ENCODE peak calls at places on chromosomes 16 and 17, in eight cellular contexts. N, U, V, R, E, I, B and Y are unnamed samples. For H3K27me3 and H3K36me3, the result is how much of the 10 kb centered on the place peaks cover.

GRCh38 chr17:58969156-58969555 is 137.5 kb downstream of the TRIM37 start:
- DNase-seq in I (no peak), B (no peak), R (peak), V (no peak), U (no peak), N (no peak), E (no peak), Y (no peak)

GRCh38 chr17:62611308-62611707 is 16.2 kb upstream of the MRC2 start:
- DNase-seq in I (no peak), V (no peak), R (no peak), U (no peak), B (no peak), N (no peak), E (no peak), Y (no peak)

GRCh38 chr16:86821933-86822332 is 243.6 kb downstream of the FOXL1 start:
- DNase-seq in E (no peak), B (no peak), N (no peak), U (no peak), V (no peak), I (no peak), R (no peak), Y (no peak)

GRCh38 chr17:364766-365165 is 12.2 kb upstream of the RPH3AL start:
- DNase-seq in B (no peak), U (no peak), I (no peak), V (no peak), R (no peak), N (peak), E (no peak), Y (no peak)

GRCh38 chr17:67152824-67153223 is 92.2 kb downstream of the HELZ start:
- DNase-seq in B (no peak), V (no peak), R (no peak), E (no peak), U (no peak), N (no peak), I (no peak), Y (no peak)

GRCh38 chr17:72287586-72287985 is 166.8 kb downstream of the SOX9 start:
- DNase-seq in N (no peak), R (no peak), E (no peak), V (peak), B (peak), I (no peak), U (no peak), Y (peak)

GRCh38 chr17:20073056-20073979 is 64.2 kb downstream of the SPECC1 start:
- DNase-seq in N (no peak), I (peak), V (no peak), E (no peak), U (no peak), R (peak), B (peak), Y (no peak)

GRCh38 chr16:11042205-11042604 is 97.8 kb downstream of the CLEC16A start:
- DNase-seq in E (no peak), U (no peak), N (peak), I (no peak), R (no peak), B (no peak), V (no peak), Y (no peak)

GRCh38 chr16:29148867-29149272 is 164.0 kb downstream of the LAT start:
- DNase-seq in V (peak), U (no peak), I (no peak), E (no peak), R (no peak), N (no peak), B (peak), Y (no peak)

GRCh38 chr17:67245694-67246397 is 850 bp upstream of the HELZ start:
- DNase-seq in E (no peak), R (peak), I (peak), U (peak), V (no peak), B (peak), N (no peak), Y (peak)

DNA sequence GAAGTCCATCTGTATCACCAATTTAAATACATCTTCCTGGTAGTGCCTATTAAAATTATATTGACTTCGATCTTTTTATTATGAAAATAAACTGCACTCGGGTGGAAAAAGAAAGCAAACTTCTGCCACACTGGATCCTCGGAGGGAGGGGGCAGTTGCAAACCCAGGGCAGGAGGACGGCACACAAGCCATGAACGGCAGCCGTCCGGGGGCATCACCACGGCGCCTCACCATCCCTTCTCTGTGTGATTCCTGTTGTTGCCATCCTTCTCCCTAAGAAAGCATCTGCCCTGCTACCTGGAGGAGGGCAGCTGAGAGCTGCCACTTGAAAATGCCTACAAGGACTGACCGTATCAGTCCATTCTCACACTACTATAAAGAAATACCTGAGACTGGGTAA is 53.9 kb upstream of the ENPP7 start:
- DNase-seq in B (no peak), R (no peak), U (no peak), V (peak), N (no peak), I (no peak), E (no peak), Y (no peak)
- H3K27me3 ChIP-seq in B (under half), R (under half), U (under half), V (under half), N (under half), I (half or more), E (under half), Y (under half)

GRCh38 chr17:45282683-45283644 is 21.1 kb upstream of the SPATA32 start:
- DNase-seq in N (peak), E (no peak), I (no peak), U (no peak), R (no peak), B (no peak), V (no peak), Y (no peak)

GRCh38 chr17:45286286-45286685 is 24.4 kb upstream of the SPATA32 start:
- DNase-seq in R (no peak), E (no peak), V (no peak), B (no peak), I (no peak), N (no peak), U (no peak), Y (no peak)

GRCh38 chr17:45279898-45280297 is 18.0 kb upstream of the SPATA32 start:
- DNase-seq in E (no peak), U (no peak), B (no peak), I (no peak), V (no peak), N (no peak), R (no peak), Y (no peak)

GRCh38 chr17:45284176-45285140 is 22.6 kb upstream of the SPATA32 start:
- DNase-seq in V (no peak), U (no peak), I (no peak), N (peak), E (no peak), R (peak), B (peak), Y (peak)

DNA sequence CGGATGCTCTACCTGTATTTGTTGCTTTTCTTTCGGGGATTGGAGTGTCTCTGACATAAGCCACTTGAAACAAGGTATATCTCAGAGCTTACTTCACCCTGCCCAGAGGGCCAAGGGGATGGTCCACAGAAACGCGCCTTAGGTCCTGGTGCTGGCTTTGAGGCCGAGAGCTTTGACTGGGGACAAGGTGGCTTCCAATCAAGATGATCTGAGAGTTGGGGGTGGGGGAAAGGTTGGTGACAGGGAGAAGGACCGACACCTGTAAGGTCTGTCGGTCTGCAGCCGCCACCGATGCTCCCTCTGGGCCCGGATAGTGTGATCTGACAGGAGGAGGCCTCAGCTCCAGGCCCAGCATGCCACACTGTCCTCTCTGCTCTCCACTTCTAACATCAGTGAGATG is 21.8 kb upstream of the SPATA32 start:
- DNase-seq in B (no peak), R (no peak), V (no peak), E (no peak), N (no peak), I (no peak), U (no peak), Y (no peak)
- H3K36me3 ChIP-seq in B (half or more), R (under half), V (under half), E (under half), N (under half), I (half or more), U (under half), Y (under half)

DNA sequence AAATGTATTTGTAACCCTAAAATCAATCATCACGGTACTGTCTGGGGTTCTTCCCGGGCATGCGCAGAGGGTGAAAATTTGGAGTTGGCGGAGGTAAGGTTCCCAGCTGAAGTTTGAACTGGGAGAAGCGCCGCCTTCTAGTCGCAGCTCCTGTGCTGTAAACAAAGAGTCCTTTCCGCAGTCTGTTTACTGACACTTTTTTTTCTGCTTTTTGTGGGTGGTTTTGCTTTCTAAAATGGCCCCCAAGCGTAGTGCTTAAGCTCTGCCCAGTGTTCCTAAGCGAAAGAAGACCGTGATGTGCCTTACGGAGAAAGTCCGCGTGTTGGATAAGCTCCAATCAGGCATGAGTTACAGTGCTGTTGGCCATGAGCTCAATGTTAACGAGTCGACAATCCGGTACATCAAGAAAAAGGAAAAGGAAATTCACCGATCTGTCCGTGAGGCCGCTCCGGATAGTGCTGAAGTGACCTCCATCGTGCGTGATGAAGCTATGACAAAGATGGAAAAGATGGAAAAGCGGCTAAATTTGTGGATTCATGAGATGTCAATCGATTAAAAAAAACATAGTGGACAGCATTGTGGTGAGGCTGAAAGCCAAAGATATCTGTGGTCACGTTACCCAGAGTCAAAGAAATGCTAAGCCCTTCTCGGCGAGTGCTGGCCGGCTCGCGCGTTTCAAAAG is 570 bp upstream of the CFDP1 start:
- DNase-seq in B (peak), R (peak), I (peak), V (peak), N (peak), U (peak), E (peak), Y (peak)
- TF ChIP-seq POLR2AphosphoS5 in B (peak), R (no peak), I (peak), V (peak), N (peak), U (no peak), E (no peak), Y (peak)

DNA sequence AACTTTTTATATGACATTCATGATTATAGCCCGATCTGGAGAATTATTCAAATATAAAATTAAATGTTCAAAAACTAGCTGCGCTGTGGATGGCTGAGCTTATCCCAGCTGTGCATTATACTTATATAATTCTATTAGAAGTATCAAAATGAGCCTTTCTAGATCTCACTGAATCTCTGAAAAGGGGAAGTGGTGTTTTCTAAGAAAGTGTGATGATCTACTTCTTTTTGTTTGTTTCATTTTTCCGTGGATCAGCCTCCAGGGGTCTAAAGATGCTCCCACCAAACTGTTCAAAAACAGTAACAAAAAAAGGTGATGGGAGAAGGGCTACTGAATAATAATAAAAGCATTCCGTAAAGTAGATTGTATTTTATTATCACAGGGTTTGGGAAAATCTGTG is 411.3 kb upstream of the PSMD7 start:
- DNase-seq in I (no peak), R (no peak), B (no peak), N (no peak), V (no peak), U (no peak), E (no peak), Y (no peak)
- H3K27me3 ChIP-seq in I (under half), R (under half), B (under half), N (under half), V (under half), U (under half), E (under half), Y (under half)

DNA sequence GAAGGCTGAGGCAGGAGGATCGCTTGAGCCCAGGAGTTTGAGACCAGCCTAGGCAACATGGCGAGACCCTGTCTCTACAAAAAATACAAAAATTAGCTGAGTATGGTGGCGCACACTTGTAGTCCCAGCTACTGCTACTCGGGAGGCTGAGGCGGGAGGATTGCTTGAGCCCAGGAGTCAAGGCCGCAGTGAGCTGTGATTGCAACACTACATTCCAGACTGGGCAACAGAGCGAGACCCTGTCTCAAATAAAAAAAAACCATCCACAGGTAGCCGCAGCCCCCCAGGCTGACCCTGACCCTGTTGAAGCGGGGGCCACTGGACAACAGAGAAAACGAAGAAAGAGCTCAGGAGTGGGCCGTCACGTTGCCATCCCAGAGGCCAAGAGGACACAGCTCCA is 4.0 kb downstream of the SLC43A2 start:
- DNase-seq in R (no peak), U (no peak), B (no peak), I (no peak), V (no peak), E (no peak), N (no peak), Y (no peak)
- H3K36me3 ChIP-seq in R (under half), U (under half), B (under half), I (under half), V (under half), E (under half), N (under half), Y (under half)